ENCODE peak calls at places on chromosomes 1 and 21, in eight cellular contexts. V is aorta; Q is naive thymus-derived CD8-positive, alpha-beta T cell; Y is activated naive CD8-positive, alpha-beta T cell treated with anti-CD3 and anti-CD28 coated beads, Interleukin-2, amount 10 ng/mL, durations not matched to agents 7 days and 5 days; I is T-helper 17 cell; B is HepG2; G is heart left ventricle; X is psoas muscle. T is an unnamed sample.

GRCh38 chr1:30798389-30798951 is 40.9 kb upstream of the LAPTM5 start:
- ATAC-seq in V (peak), Q (no peak), Y (no peak), I (no peak), B (no peak), G (peak), X (no peak), T (peak)

GRCh38 chr1:38929476-38929875 is 12.2 kb downstream of the RHBDL2 start:
- ATAC-seq in V (no peak), Q (no peak), Y (no peak), I (no peak), B (no peak), G (no peak), X (no peak), T (no peak)

GRCh38 chr1:24085546-24085945 is 26.4 kb downstream of the MYOM3 start:
- ATAC-seq in V (no peak), Q (no peak), Y (no peak), I (no peak), B (no peak), G (no peak), X (no peak), T (no peak)

GRCh38 chr1:20494609-20495311 is 8.8 kb upstream of the CAMK2N1 start:
- ATAC-seq in V (no peak), Q (no peak), Y (no peak), I (no peak), B (peak), G (no peak), X (no peak), T (no peak)

GRCh38 chr1:5707566-5708178 is 284.6 kb downstream of the NPHP4 start:
- ATAC-seq in V (no peak), Q (no peak), Y (no peak), I (no peak), B (no peak), G (no peak), X (no peak), T (no peak)

GRCh38 chr1:33332881-33333280 is 12.0 kb upstream of the A3GALT2 start:
- ATAC-seq in V (no peak), Q (no peak), Y (no peak), I (no peak), B (no peak), G (no peak), X (peak), T (no peak)

GRCh38 chr1:55035904-55036303 is 3.4 kb upstream of the PCSK9 start:
- ATAC-seq in V (no peak), Q (no peak), Y (no peak), I (no peak), B (no peak), G (no peak), X (no peak), T (no peak)

GRCh38 chr1:48214820-48215219 is 7.7 kb upstream of the SLC5A9 start:
- ATAC-seq in V (no peak), Q (no peak), Y (no peak), I (no peak), B (no peak), G (no peak), X (no peak), T (peak)

GRCh38 chr1:213622365-213623087 is 365.2 kb upstream of the PROX1 start:
- ATAC-seq in V (no peak), Q (no peak), Y (no peak), I (no peak), B (peak), G (no peak), X (peak), T (no peak)

GRCh38 chr1:48227165-48228013 is 4.9 kb downstream of the SLC5A9 start:
- ATAC-seq in V (no peak), Q (peak), Y (peak), I (peak), B (no peak), G (no peak), X (no peak), T (no peak)

GRCh38 chr1:202805886-202806511 is 2.2 kb downstream of the KDM5B start:
- ATAC-seq in V (no peak), Q (no peak), Y (no peak), I (no peak), B (no peak), G (no peak), X (no peak), T (no peak)

GRCh38 chr21:31317688-31318087 is 26.4 kb downstream of the TIAM1 start:
- ATAC-seq in V (no peak), Q (no peak), Y (no peak), I (no peak), B (no peak), G (no peak), X (no peak), T (no peak)

GRCh38 chr1:205812271-205812877 is 624 bp downstream of the SLC41A1 start:
- ATAC-seq in V (peak), Q (peak), Y (peak), I (peak), B (peak), G (no peak), X (peak), T (peak)

GRCh38 chr1:152517237-152517811 is 3.0 kb downstream of the CRCT1 start:
- ATAC-seq in V (no peak), Q (no peak), Y (no peak), I (no peak), B (no peak), G (no peak), X (no peak), T (no peak)

GRCh38 chr1:119159096-119159495 is 18.6 kb upstream of the WARS2 start:
- ATAC-seq in V (peak), Q (no peak), Y (no peak), I (no peak), B (no peak), G (no peak), X (no peak), T (no peak)

GRCh38 chr1:25779387-25779786 is 20.6 kb upstream of the SELENON start:
- ATAC-seq in V (no peak), Q (no peak), Y (no peak), I (no peak), B (no peak), G (no peak), X (no peak), T (no peak)

GRCh38 chr1:231584117-231584516 is 42.5 kb upstream of the DISC1 start:
- ATAC-seq in V (no peak), Q (no peak), Y (no peak), I (no peak), B (peak), G (no peak), X (no peak), T (no peak)

GRCh38 chr21:35469446-35469845 is 420.3 kb upstream of the RUNX1 start:
- ATAC-seq in V (no peak), Q (no peak), Y (no peak), I (no peak), B (no peak), G (no peak), X (no peak), T (no peak)

GRCh38 chr1:169711469-169712308 is at the start of gene SELL:
- ATAC-seq in V (peak), Q (peak), Y (peak), I (peak), B (peak), G (peak), X (peak), T (peak)

GRCh38 chr21:42685036-42685435 is 31.6 kb downstream of the PDE9A start:
- ATAC-seq in V (peak), Q (no peak), Y (no peak), I (peak), B (no peak), G (no peak), X (no peak), T (no peak)

GRCh38 chr1:23719162-23719820 is 24.0 kb upstream of the ELOA start:
- ATAC-seq in V (no peak), Q (no peak), Y (no peak), I (no peak), B (no peak), G (no peak), X (peak), T (peak)

GRCh38 chr1:197903196-197903514 is 725 bp downstream of the C1orf53 start:
- ATAC-seq in V (no peak), Q (no peak), Y (no peak), I (no peak), B (no peak), G (no peak), X (no peak), T (no peak)

GRCh38 chr1:206579747-206580437 is 32.4 kb downstream of the EIF2D start:
- ATAC-seq in V (peak), Q (peak), Y (peak), I (peak), B (no peak), G (peak), X (peak), T (peak)

GRCh38 chr1:172914517-172915144 is 136.1 kb downstream of the TNFSF18 start:
- ATAC-seq in V (no peak), Q (no peak), Y (no peak), I (no peak), B (no peak), G (no peak), X (no peak), T (peak)

GRCh38 chr1:37298769-37299168 is 175.6 kb upstream of the ZC3H12A start:
- ATAC-seq in V (no peak), Q (no peak), Y (no peak), I (no peak), B (no peak), G (no peak), X (no peak), T (no peak)

GRCh38 chr1:3105167-3105863 is 36.3 kb downstream of the PRDM16 start:
- ATAC-seq in V (no peak), Q (no peak), Y (no peak), I (no peak), B (peak), G (no peak), X (no peak), T (no peak)

GRCh38 chr21:46145840-46146691 is 9.3 kb downstream of the FTCD start:
- ATAC-seq in V (no peak), Q (no peak), Y (no peak), I (no peak), B (no peak), G (no peak), X (no peak), T (no peak)

GRCh38 chr21:43873673-43874072 is 8.7 kb downstream of the AGPAT3 start:
- ATAC-seq in V (no peak), Q (no peak), Y (no peak), I (no peak), B (no peak), G (no peak), X (no peak), T (no peak)

GRCh38 chr1:30822006-30822405 is 64.4 kb upstream of the LAPTM5 start:
- ATAC-seq in V (no peak), Q (no peak), Y (no peak), I (no peak), B (no peak), G (no peak), X (no peak), T (no peak)

GRCh38 chr1:236673284-236673919 is 12.9 kb upstream of the ACTN2 start:
- ATAC-seq in V (peak), Q (no peak), Y (no peak), I (no peak), B (no peak), G (peak), X (peak), T (peak)

GRCh38 chr21:36980280-36981048 is 14.0 kb upstream of the HLCS start:
- ATAC-seq in V (peak), Q (peak), Y (peak), I (peak), B (no peak), G (peak), X (peak), T (peak)

GRCh38 chr1:105632342-105633196 is 1423.9 kb upstream of the PRMT6 start:
- ATAC-seq in V (no peak), Q (no peak), Y (no peak), I (no peak), B (peak), G (no peak), X (no peak), T (no peak)

GRCh38 chr1:169548312-169548711 is 38.0 kb downstream of the F5 start:
- ATAC-seq in V (no peak), Q (no peak), Y (no peak), I (no peak), B (no peak), G (no peak), X (no peak), T (no peak)

GRCh38 chr1:226655251-226656163 is 83.6 kb downstream of the ITPKB start:
- ATAC-seq in V (no peak), Q (no peak), Y (peak), I (no peak), B (no peak), G (no peak), X (no peak), T (no peak)